ENCODE peak calls at places on chromosomes 13 and 19, in seven cellular contexts. P is CD4-positive, CD25-positive, alpha-beta regulatory T cell; L is fibroblast of lung; Y is CD8-positive, alpha-beta T cell; G is thyroid gland; R is kidney; N is NB4. W is an unnamed sample.
A peak's percentile ranks its signal among the peaks of the same experiment; 100 is the strongest.

GRCh38 chr19:5578094-5578846 is 10.5 kb upstream of the TINCR start:
- DNase-seq in P (peak; percentile 64), L (peak; percentile 40), Y (peak; percentile 71), G (peak; percentile 61), R (peak; percentile 85), N (peak; percentile 70), W (peak; percentile 26)

GRCh38 chr19:49809155-49809986 is 3.7 kb downstream of the FUZ start:
- DNase-seq in P (peak; percentile 58), L (no peak), Y (peak; percentile 48), G (peak; percentile 61), R (peak; percentile 91), N (no peak), W (no peak)

GRCh38 chr19:50803633-50804419 is 13.6 kb downstream of the ACP4 start:
- DNase-seq in P (peak; percentile 14), L (no peak), Y (peak; percentile 39), G (no peak), R (no peak), N (peak; percentile 54), W (no peak)

GRCh38 chr13:35781044-35781443 is 304.6 kb upstream of the MAB21L1 start:
- DNase-seq in P (no peak), L (no peak), Y (no peak), G (no peak), R (no peak), N (no peak), W (no peak)

GRCh38 chr19:32810452-32810851 is 59.1 kb downstream of the SLC7A9 start:
- DNase-seq in P (no peak), L (no peak), Y (no peak), G (no peak), R (no peak), N (no peak), W (no peak)

GRCh38 chr19:37966211-37967072 is 59.4 kb downstream of the SIPA1L3 start:
- DNase-seq in P (no peak), L (no peak), Y (no peak), G (peak; percentile 49), R (no peak), N (no peak), W (no peak)

GRCh38 chr13:19181021-19181620 is 503 bp downstream of the TUBA3C start:
- DNase-seq in P (no peak), L (no peak), Y (no peak), G (no peak), R (no peak), N (no peak), W (no peak)

GRCh38 chr13:110641055-110642015 is 26.0 kb downstream of the NAXD start:
- DNase-seq in P (no peak), L (peak; percentile 39), Y (no peak), G (no peak), R (no peak), N (no peak), W (no peak)

GRCh38 chr19:50043967-50044366 is 18.2 kb downstream of the ZNF473 start:
- DNase-seq in P (no peak), L (no peak), Y (no peak), G (no peak), R (no peak), N (no peak), W (no peak)

GRCh38 chr19:23436318-23436717 is 41.0 kb upstream of the ZNF91 start:
- DNase-seq in P (no peak), L (no peak), Y (no peak), G (no peak), R (no peak), N (peak; percentile 19), W (no peak)

GRCh38 chr13:98372886-98373285 is 195.8 kb upstream of the RNF113B start:
- DNase-seq in P (no peak), L (peak; percentile 60), Y (no peak), G (peak; percentile 44), R (no peak), N (no peak), W (no peak)

GRCh38 chr13:33487575-33488243 is 202.2 kb upstream of the STARD13 start:
- DNase-seq in P (no peak), L (peak; percentile 65), Y (no peak), G (no peak), R (no peak), N (peak; percentile 61), W (no peak)

GRCh38 chr13:100987993-100988392 is 313.4 kb upstream of the TMTC4 start:
- DNase-seq in P (no peak), L (no peak), Y (no peak), G (no peak), R (no peak), N (no peak), W (no peak)

GRCh38 chr13:57748096-57748495 is 116.6 kb downstream of the PCDH17 start:
- DNase-seq in P (no peak), L (peak; percentile 4), Y (no peak), G (no peak), R (no peak), N (peak; percentile 4), W (no peak)

GRCh38 chr19:39934584-39935233 is at the start of gene FCGBP:
- DNase-seq in P (no peak), L (no peak), Y (no peak), G (no peak), R (no peak), N (no peak), W (peak; percentile 34)
- H3K4me3 ChIP-seq in P (no peak within 1 kb of the TSS), L (no peak within 1 kb of the TSS), Y (no peak within 1 kb of the TSS), G (no peak within 1 kb of the TSS), R (no peak within 1 kb of the TSS), N (no peak within 1 kb of the TSS), W (no peak within 1 kb of the TSS)

GRCh38 chr13:114110091-114110829 is 22.2 kb downstream of the RASA3 start:
- DNase-seq in P (peak; percentile 76), L (no peak), Y (peak; percentile 90), G (no peak), R (peak; percentile 81), N (peak; percentile 97), W (no peak)

GRCh38 chr13:114111577-114111976 is 20.8 kb downstream of the RASA3 start:
- DNase-seq in P (no peak), L (peak; percentile 91), Y (peak; percentile 41), G (no peak), R (no peak), N (peak; percentile 82), W (no peak)

GRCh38 chr13:114112826-114113322 is 19.5 kb downstream of the RASA3 start:
- DNase-seq in P (no peak), L (no peak), Y (peak; percentile 22), G (peak; percentile 1), R (no peak), N (peak; percentile 42), W (no peak)

GRCh38 chr13:114113961-114114360 is 18.5 kb downstream of the RASA3 start:
- DNase-seq in P (no peak), L (no peak), Y (peak; percentile 23), G (no peak), R (peak; percentile 45), N (no peak), W (no peak)

DNA sequence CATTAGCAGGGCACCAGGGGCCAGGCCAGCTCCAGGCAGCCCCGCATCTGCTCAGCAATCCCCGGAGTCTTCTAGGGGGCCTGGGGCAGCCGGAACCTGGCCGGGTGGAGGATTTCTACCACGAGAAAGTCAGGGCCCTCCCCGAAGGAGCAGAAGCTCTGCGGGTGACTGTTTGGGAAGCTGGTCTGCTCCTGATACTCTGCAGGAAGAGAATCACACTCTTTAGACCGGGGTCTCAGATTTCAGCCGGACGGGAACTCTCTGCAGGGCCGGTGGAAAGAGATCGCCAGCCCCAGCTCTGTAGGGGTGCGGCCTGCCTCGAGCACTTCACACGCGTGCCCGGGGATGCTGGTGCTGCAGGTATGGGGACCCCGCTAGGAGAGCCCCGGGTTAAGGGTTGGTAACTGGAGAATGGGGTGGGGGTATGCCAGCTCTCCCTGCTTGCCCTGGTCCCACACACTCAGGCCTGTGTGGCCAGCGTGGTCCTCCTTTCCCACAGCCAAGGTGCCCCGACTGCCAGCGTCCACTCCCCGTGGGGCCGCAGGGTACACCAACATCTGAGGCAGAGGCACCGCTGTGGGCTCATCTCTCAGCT is 20.1 kb downstream of the RASA3 start:
- DNase-seq in P (no peak), L (peak; percentile 27), Y (no peak), G (peak; percentile 2), R (peak; percentile 63), N (no peak), W (no peak)
- H3K4me3 ChIP-seq in P (no peak overlapping the region), L (no peak overlapping the region), Y (no peak overlapping the region), G (no peak overlapping the region), R (no peak overlapping the region), N (no peak overlapping the region), W (no peak overlapping the region)

GRCh38 chr19:58354478-58355030 is 1.3 kb upstream of the A1BG start:
- DNase-seq in P (no peak), L (no peak), Y (no peak), G (no peak), R (peak; percentile 53), N (no peak), W (no peak)

GRCh38 chr19:58356971-58357797 is 3.9 kb upstream of the A1BG start:
- DNase-seq in P (peak; percentile 12), L (peak; percentile 14), Y (no peak), G (no peak), R (peak; percentile 75), N (no peak), W (no peak)

GRCh38 chr19:58356236-58356970 is 3.1 kb upstream of the A1BG start:
- DNase-seq in P (peak; percentile 48), L (peak; percentile 39), Y (peak; percentile 69), G (no peak), R (peak; percentile 79), N (no peak), W (no peak)

GRCh38 chr19:58355215-58355796 is 2.0 kb upstream of the A1BG start:
- DNase-seq in P (no peak), L (no peak), Y (no peak), G (no peak), R (peak; percentile 26), N (no peak), W (no peak)

DNA sequence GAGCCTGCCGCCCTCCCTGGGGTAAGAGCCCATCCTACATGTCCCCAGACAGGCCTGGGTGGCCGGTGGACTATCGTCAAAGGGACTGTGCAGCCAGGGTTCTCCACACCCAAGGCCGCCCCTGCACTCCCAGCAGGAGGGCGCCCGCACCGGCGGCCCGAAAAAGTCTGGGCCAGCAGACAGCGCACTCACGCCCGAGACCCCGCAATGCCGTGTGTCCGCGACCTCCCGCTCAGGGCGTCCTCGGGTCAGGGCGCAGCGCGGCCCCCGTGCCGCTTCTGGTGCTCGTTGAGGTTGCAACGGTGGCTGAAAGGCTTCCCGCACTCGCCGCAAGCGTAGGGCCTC is 2.6 kb upstream of the A1BG start:
- DNase-seq in P (no peak), L (no peak), Y (no peak), G (no peak), R (no peak), N (no peak), W (no peak)
- H3K4me3 ChIP-seq in P (no peak overlapping the region), L (no peak overlapping the region), Y (peak overlapping the region; percentile 53), G (no peak overlapping the region), R (no peak overlapping the region), N (no peak overlapping the region), W (no peak overlapping the region)

DNA sequence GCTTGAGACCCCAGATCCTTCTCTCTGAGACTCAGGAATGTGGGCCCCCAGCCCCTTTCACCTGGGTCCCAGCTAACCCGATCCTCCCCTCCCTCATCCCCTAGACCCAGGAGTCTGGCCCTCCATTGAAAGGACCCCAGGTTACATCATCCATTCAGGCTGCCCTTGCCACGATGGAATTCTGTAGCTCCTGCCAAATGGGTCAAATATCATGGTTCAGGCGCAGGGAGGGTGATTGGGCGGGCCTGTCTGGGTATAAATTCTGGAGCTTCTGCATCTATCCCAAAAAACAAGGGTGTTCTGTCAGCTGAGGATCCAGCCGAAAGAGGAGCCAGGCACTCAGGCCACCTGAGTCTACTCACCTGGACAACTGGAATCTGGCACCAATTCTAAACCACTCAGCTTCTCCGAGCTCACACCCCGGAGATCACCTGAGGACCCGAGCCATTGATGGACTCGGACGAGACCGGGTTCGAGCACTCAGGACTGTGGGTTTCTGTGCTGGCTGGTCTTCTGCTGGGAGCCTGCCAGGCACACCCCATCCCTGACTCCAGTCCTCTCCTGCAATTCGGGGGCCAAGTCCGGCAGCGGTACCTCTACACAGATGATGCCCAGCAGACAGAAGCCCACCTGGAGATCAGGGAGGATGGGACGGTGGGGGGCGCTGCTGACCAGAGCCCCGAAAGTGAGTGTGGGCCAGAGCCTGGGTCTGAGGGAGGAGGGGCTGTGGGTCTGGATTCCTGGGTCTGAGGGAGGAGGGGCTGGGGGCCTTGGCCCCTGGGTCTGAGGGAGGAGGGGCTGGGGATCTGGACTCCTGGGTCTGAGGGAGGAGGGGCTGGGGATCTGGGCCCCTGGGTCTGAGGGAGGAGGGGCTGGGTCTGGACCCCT is 707 bp downstream of the FGF21 start:
- DNase-seq in P (no peak), L (no peak), Y (no peak), G (no peak), R (no peak), N (no peak), W (no peak)
- H3K4me3 ChIP-seq in P (no peak overlapping the region), L (no peak overlapping the region), Y (no peak overlapping the region), G (no peak overlapping the region), R (no peak overlapping the region), N (no peak overlapping the region), W (no peak overlapping the region)